ENCODE peak calls at places on chromosomes 1 and 21, in six cellular contexts. X is upper lobe of right lung, A is suprapubic skin, M is tibial nerve, Q is psoas muscle, V is tibial artery. Z is an unnamed sample. For H3K4me1 and H3K36me3, the result is how much of the 10 kb centered on the place peaks cover.

GRCh38 chr1:225999912-226000337 is 782 bp upstream of the SDE2 start:
- DNase-seq in X (no peak), A (no peak), M (no peak), Q (no peak), V (no peak), Z (no peak)

GRCh38 chr1:116368241-116368640 is 4.8 kb upstream of the ATP1A1 start:
- DNase-seq in X (no peak), A (no peak), M (no peak), Q (no peak), V (no peak), Z (no peak)

GRCh38 chr1:220335668-220336067 is 63.4 kb upstream of the RAB3GAP2 start:
- DNase-seq in X (peak), A (no peak), M (no peak), Q (no peak), V (no peak), Z (no peak)

GRCh38 chr1:24896596-24897262 is 33.3 kb downstream of the RUNX3 start:
- DNase-seq in X (no peak), A (peak), M (no peak), Q (no peak), V (peak), Z (no peak)

GRCh38 chr1:62688687-62689085 is 500 bp upstream of the DOCK7 start:
- DNase-seq in X (no peak), A (no peak), M (no peak), Q (no peak), V (no peak), Z (no peak)

GRCh38 chr21:41142051-41142795 is 25.7 kb upstream of the BACE2 start:
- DNase-seq in X (no peak), A (no peak), M (no peak), Q (no peak), V (peak), Z (no peak)

GRCh38 chr1:197958438-197958837 is 41.3 kb downstream of the LHX9 start:
- DNase-seq in X (no peak), A (no peak), M (no peak), Q (no peak), V (no peak), Z (no peak)

GRCh38 chr1:217524787-217525520 is 105.9 kb downstream of the GPATCH2 start:
- DNase-seq in X (no peak), A (no peak), M (no peak), Q (no peak), V (no peak), Z (no peak)

GRCh38 chr1:91766883-91767282 is 119.1 kb downstream of the TGFBR3 start:
- DNase-seq in X (no peak), A (no peak), M (no peak), Q (no peak), V (no peak), Z (no peak)

GRCh38 chr1:91764471-91765115 is 121.4 kb downstream of the TGFBR3 start:
- DNase-seq in X (no peak), A (no peak), M (no peak), Q (no peak), V (no peak), Z (no peak)

GRCh38 chr1:91765880-91766443 is 120.0 kb downstream of the TGFBR3 start:
- DNase-seq in X (no peak), A (no peak), M (no peak), Q (no peak), V (no peak), Z (no peak)

GRCh38 chr1:91763252-91763651 is 122.7 kb downstream of the TGFBR3 start:
- DNase-seq in X (no peak), A (no peak), M (no peak), Q (no peak), V (no peak), Z (no peak)

DNA sequence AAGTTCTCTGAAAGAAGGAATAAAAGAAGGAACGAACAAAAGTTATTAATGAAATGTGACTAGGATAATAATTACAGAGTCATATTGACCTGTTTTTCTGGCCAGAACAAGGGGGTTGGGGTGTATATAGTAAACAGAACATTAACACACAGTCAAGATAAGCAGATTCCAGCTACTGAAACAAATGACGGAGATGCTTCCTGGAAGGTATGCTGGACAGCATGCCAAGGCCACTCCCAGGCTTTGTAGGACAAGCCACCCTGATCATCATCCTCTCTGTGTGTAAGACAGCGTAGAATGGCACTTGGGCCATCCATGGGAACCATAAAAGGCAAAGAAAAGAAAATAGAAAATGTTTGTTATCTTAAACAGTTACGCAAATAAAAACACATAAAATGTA is 120.7 kb downstream of the TGFBR3 start:
- DNase-seq in X (no peak), A (no peak), M (no peak), Q (no peak), V (no peak), Z (no peak)
- H3K27ac ChIP-seq in X (no peak), A (peak), M (no peak), Q (no peak), V (no peak), Z (no peak)

GRCh38 chr1:33328817-33329216 is 7.9 kb upstream of the A3GALT2 start:
- DNase-seq in X (no peak), A (peak), M (no peak), Q (no peak), V (peak), Z (no peak)

GRCh38 chr1:33331444-33332356 is 10.8 kb upstream of the A3GALT2 start:
- DNase-seq in X (no peak), A (peak), M (no peak), Q (peak), V (peak), Z (no peak)

GRCh38 chr1:33329600-33330305 is 8.9 kb upstream of the A3GALT2 start:
- DNase-seq in X (no peak), A (peak), M (no peak), Q (no peak), V (peak), Z (no peak)

GRCh38 chr1:33330906-33331305 is 10.0 kb upstream of the A3GALT2 start:
- DNase-seq in X (no peak), A (peak), M (no peak), Q (no peak), V (peak), Z (no peak)

GRCh38 chr1:33330376-33330890 is 9.5 kb upstream of the A3GALT2 start:
- DNase-seq in X (no peak), A (peak), M (no peak), Q (no peak), V (peak), Z (no peak)
- H3K4me1 ChIP-seq in X (half or more), A (half or more), M (half or more), Q (half or more), V (half or more), Z (under half)

DNA sequence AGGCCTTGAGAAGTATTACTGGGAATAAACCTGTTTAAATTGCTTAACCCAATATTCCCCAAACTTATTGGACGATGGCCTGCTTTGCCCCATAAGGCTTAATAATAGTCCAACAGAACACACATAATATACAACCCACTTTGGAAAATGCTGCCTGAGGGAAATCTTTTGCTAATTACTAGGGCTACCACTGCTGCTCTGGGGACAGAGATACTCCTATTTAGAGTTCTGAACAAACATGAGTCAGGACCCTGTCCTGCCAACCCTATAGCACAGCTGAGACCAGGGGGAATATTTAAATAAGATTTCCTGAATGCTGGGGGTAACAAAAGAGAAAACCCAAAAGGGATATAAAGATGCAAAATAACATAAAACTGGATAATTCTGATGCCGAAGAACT is 139.1 kb downstream of the BRINP2 start:
- DNase-seq in X (no peak), A (no peak), M (no peak), Q (no peak), V (no peak), Z (no peak)
- H3K36me3 ChIP-seq in X (under half), A (under half), M (under half), Q (under half), V (under half), Z (under half)

DNA sequence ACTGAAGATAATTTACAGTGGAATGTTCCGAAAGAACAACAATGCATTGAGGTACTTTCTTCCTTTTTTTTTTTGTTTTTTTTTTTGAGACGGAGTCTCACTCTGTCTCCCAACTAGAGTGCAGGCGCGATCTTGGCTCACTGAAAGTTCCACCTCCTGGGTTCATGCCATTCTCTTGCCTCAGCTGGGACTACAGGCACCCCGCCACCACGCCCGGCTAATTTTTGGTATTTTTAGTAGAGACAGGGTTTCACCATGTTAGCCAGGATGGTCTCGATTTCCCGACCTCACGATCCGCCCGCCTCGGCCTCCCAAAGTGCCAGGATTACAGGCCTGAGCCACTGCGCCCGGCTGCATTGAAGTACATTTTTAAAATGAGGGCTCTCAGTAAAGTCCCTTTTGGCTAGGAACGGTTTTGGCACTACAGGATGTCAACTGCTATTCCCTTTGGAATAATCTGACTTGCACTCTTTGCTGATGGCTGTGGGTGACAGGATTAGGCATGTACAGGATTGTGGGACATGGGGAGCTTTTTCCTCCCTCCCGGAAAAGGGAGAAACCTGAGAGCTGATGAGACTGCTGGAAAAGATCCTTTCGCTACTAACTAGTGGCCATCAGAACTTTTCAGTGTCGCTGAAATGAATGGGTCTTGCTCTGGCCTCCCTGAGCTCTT is 56.9 kb upstream of the EDEM3 start:
- DNase-seq in X (no peak), A (no peak), M (no peak), Q (peak), V (peak), Z (no peak)
- H3K27ac ChIP-seq in X (no peak), A (no peak), M (no peak), Q (peak), V (peak), Z (no peak)

GRCh38 chr1:30691480-30691879 is 31.9 kb downstream of the MATN1 start:
- DNase-seq in X (peak), A (no peak), M (no peak), Q (no peak), V (peak), Z (no peak)
- H3K4me1 ChIP-seq in X (under half), A (under half), M (under half), Q (under half), V (under half), Z (under half)

GRCh38 chr1:53122847-53123461 is 19.5 kb downstream of the SLC1A7 start:
- DNase-seq in X (no peak), A (no peak), M (no peak), Q (peak), V (no peak), Z (no peak)
- H3K36me3 ChIP-seq in X (under half), A (under half), M (under half), Q (under half), V (under half), Z (under half)

GRCh38 chr1:1437033-1437903 is 1.8 kb downstream of the VWA1 start:
- DNase-seq in X (no peak), A (no peak), M (no peak), Q (no peak), V (no peak), Z (no peak)

GRCh38 chr1:1438531-1439381 is 3.3 kb downstream of the VWA1 start:
- DNase-seq in X (no peak), A (no peak), M (no peak), Q (no peak), V (no peak), Z (no peak)

GRCh38 chr1:1436634-1437032 is 1.1 kb downstream of the VWA1 start:
- DNase-seq in X (no peak), A (no peak), M (no peak), Q (no peak), V (no peak), Z (no peak)

GRCh38 chr1:1439550-1440261 is 4.2 kb downstream of the VWA1 start:
- DNase-seq in X (no peak), A (no peak), M (no peak), Q (no peak), V (no peak), Z (no peak)

GRCh38 chr1:1437904-1438376 is 2.5 kb downstream of the VWA1 start:
- DNase-seq in X (peak), A (no peak), M (no peak), Q (no peak), V (no peak), Z (no peak)
- H3K27ac ChIP-seq in X (no peak), A (no peak), M (peak), Q (no peak), V (no peak), Z (no peak)

DNA sequence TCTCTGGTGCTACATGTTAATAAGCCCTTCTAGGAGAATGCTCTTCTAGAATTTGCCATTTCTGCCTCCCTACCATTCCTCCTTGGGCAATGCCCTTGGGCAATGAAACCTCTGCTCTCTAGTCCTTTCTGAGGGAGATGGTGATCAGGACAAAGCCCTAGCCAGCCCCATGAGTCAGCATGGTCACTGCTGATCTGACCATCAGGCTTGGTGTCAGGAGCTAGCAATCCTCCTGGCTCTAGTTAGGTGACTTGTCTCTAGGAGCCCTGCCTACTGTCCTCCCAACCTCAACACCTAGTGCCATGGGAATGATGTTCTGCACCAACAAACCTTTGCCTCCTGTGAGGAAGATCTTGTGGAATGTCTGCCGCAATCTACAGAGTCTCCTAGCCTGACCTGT is 89.8 kb downstream of the NMNAT2 start:
- DNase-seq in X (no peak), A (no peak), M (no peak), Q (no peak), V (no peak), Z (no peak)
- H3K4me1 ChIP-seq in X (under half), A (under half), M (under half), Q (under half), V (under half), Z (under half)

Z was measured in SJSA1.